ENCODE peak calls at places on chromosome 10, in seven cellular contexts. X is GM06990; V is AG08395; U is NCI-H2171 treated with DMSO at 0.1 percent for 48 hours; J is activated CD8-positive, alpha-beta memory T cell treated with anti-CD3 and anti-CD28 coated beads for 48 hours; A is bronchial epithelial cell; K is posterior cingulate gyrus. P is an unnamed sample.

GRCh38 chr10:56139405-56139804 is 221.7 kb downstream of the ZWINT start:
- DNase-seq in K (no peak), U (no peak), V (no peak), J (no peak), X (no peak), A (no peak), P (no peak)

GRCh38 chr10:79418886-79419595 is 26.4 kb downstream of the ZCCHC24 start:
- DNase-seq in A (no peak), V (no peak), J (no peak), U (no peak), K (peak), X (no peak), P (peak)

GRCh38 chr10:132845041-132845551 is 59.1 kb upstream of the NKX6-2 start:
- DNase-seq in V (no peak), X (no peak), J (no peak), U (no peak), K (no peak), A (no peak), P (peak)

GRCh38 chr10:116470768-116471415 is 43.2 kb downstream of the PNLIPRP3 start:
- DNase-seq in U (peak), X (no peak), V (peak), J (no peak), A (peak), K (no peak), P (no peak)

GRCh38 chr10:91653214-91653875 is 20.5 kb upstream of the PPP1R3C start:
- DNase-seq in K (no peak), V (no peak), A (peak), U (no peak), X (no peak), J (no peak), P (no peak)

GRCh38 chr10:46308666-46309450 is 22.1 kb downstream of the ANTXRL start:
- DNase-seq in X (no peak), U (no peak), J (no peak), V (no peak), K (no peak), A (no peak), P (peak)

GRCh38 chr10:48533540-48533939 is 71.3 kb downstream of the ARHGAP22 start:
- DNase-seq in V (no peak), K (no peak), J (no peak), U (no peak), A (no peak), X (no peak), P (no peak)

GRCh38 chr10:75487087-75487784 is 55.8 kb downstream of the LRMDA start:
- DNase-seq in J (no peak), K (no peak), V (no peak), U (no peak), X (no peak), A (peak), P (no peak)

GRCh38 chr10:25575343-25575742 is 358.7 kb upstream of the MYO3A start:
- DNase-seq in K (no peak), J (no peak), V (no peak), X (no peak), U (no peak), A (peak), P (no peak)

GRCh38 chr10:44307691-44308090 is 77.2 kb downstream of the CXCL12 start:
- DNase-seq in A (no peak), K (no peak), U (no peak), J (no peak), V (no peak), X (peak), P (no peak)

GRCh38 chr10:25493122-25493893 is 318.5 kb downstream of the GPR158 start:
- DNase-seq in V (no peak), A (peak), K (no peak), J (no peak), X (no peak), U (no peak), P (no peak)

GRCh38 chr10:90326498-90327267 is 531.2 kb downstream of the HTR7 start:
- DNase-seq in V (no peak), A (peak), J (no peak), X (no peak), U (no peak), K (no peak), P (no peak)

GRCh38 chr10:60186315-60187071 is 203.2 kb downstream of the ANK3 start:
- DNase-seq in X (no peak), V (peak), U (no peak), A (peak), K (peak), J (no peak), P (no peak)

GRCh38 chr10:28592953-28593352 is 60.0 kb downstream of the WAC start:
- DNase-seq in X (no peak), J (no peak), U (no peak), K (no peak), A (peak), V (peak), P (no peak)

GRCh38 chr10:13099144-13099665 is 758 bp upstream of the OPTN start:
- DNase-seq in X (peak), J (no peak), V (peak), A (peak), U (peak), K (peak), P (peak)

P was measured in breast epithelium.